ENCODE peak calls at places on chromosomes 4 and X, in four cellular contexts. N is NCI-H2081, L is nucleus accumbens, F is GM13977. Q is an unnamed sample.

GRCh38 chr4:51835854-51836253 is 7.1 kb upstream of the DCUN1D4 start:
- DNase-seq in N (no peak), L (no peak), F (no peak), Q (no peak)

GRCh38 chr4:183322326-183322725 is at the start of gene CLDN24:
- DNase-seq in N (no peak), L (no peak), F (no peak), Q (no peak)

GRCh38 chrX:9651737-9652136 is 113.9 kb downstream of the GPR143 start:
- DNase-seq in N (no peak), L (no peak), F (no peak), Q (no peak)

GRCh38 chr4:171430495-171430894 is 382.7 kb upstream of the GALNTL6 start:
- DNase-seq in N (no peak), L (no peak), F (no peak), Q (no peak)

GRCh38 chr4:2714071-2714770 is 41.9 kb downstream of the TNIP2 start:
- DNase-seq in N (no peak), L (no peak), F (no peak), Q (no peak)

GRCh38 chrX:9122504-9123245 is 88.7 kb upstream of the FAM9B start:
- DNase-seq in N (no peak), L (no peak), F (no peak), Q (no peak)

GRCh38 chrX:136896121-136896914 is 15.8 kb upstream of the RBMX start:
- DNase-seq in N (no peak), L (no peak), F (no peak), Q (no peak)

GRCh38 chr4:98745372-98745771 is 87.0 kb upstream of the TSPAN5 start:
- DNase-seq in N (no peak), L (no peak), F (no peak), Q (no peak)

GRCh38 chrX:20101927-20102581 is 14.7 kb downstream of the MAP7D2 start:
- DNase-seq in N (no peak), L (no peak), F (no peak), Q (no peak)

GRCh38 chrX:129797251-129797906 is 17.6 kb downstream of the SASH3 start:
- DNase-seq in N (no peak), L (no peak), F (no peak), Q (no peak)

GRCh38 chrX:82765806-82766205 is 742.3 kb upstream of the POU3F4 start:
- DNase-seq in N (no peak), L (no peak), F (no peak), Q (no peak)

GRCh38 chrX:1463581-1464281 is 11.0 kb upstream of the ASMTL start:
- DNase-seq in N (no peak), L (no peak), F (no peak), Q (no peak)

GRCh38 chr4:94909645-94910044 is 151.9 kb downstream of the BMPR1B start:
- DNase-seq in N (no peak), L (no peak), F (no peak), Q (no peak)

GRCh38 chrX:149527705-149528104 is 13.1 kb upstream of the EOLA1 start:
- DNase-seq in N (no peak), L (no peak), F (no peak), Q (no peak)

GRCh38 chr4:143402776-143403550 is 66.3 kb downstream of the GAB1 start:
- DNase-seq in N (no peak), L (no peak), F (no peak), Q (peak; percentile 40)

Q was measured in anterior cingulate cortex.